ENCODE peak calls at places on chromosomes 7 and 10, in five cellular contexts. F, Z, P, D and N are unnamed samples.

GRCh38 chr7:66150471-66150870 is 35.8 kb downstream of the CRCP start:
- DNase-seq in F (peak; percentile 45), Z (peak; percentile 41), D (peak; percentile 67), P (no peak), N (no peak)

GRCh38 chr7:141053626-141054025 is 20.2 kb upstream of the TMEM178B start:
- DNase-seq in Z (no peak), F (no peak), D (no peak), P (peak; percentile 50), N (no peak)

GRCh38 chr10:30121401-30121800 is 62.0 kb upstream of the JCAD start:
- DNase-seq in Z (no peak), D (no peak), F (no peak), P (no peak), N (no peak)

GRCh38 chr10:90641731-90642130 is 216.1 kb downstream of the HTR7 start:
- DNase-seq in P (no peak), D (no peak), F (no peak), Z (no peak), N (no peak)

GRCh38 chr7:157490465-157490912 is 153.7 kb downstream of the DNAJB6 start:
- DNase-seq in F (no peak), Z (no peak), D (no peak), P (peak; percentile 27), N (no peak)

GRCh38 chr7:1346851-1347250 is 112.4 kb downstream of the MICALL2 start:
- DNase-seq in F (no peak), Z (no peak), P (no peak), D (no peak), N (no peak)

GRCh38 chr10:55065185-55065584 is 264.2 kb upstream of the PCDH15 start:
- DNase-seq in Z (no peak), F (no peak), D (no peak), P (no peak), N (no peak)

GRCh38 chr7:80498481-80499349 is 13.1 kb downstream of the GNAT3 start:
- DNase-seq in D (no peak), Z (no peak), P (no peak), F (no peak), N (no peak)

GRCh38 chr10:3037182-3037581 is 30.2 kb upstream of the PFKP start:
- DNase-seq in P (no peak), F (no peak), Z (no peak), D (no peak), N (no peak)

GRCh38 chr10:18044976-18045720 is 93.4 kb downstream of the SLC39A12 start:
- DNase-seq in F (peak; percentile 83), D (no peak), P (no peak), Z (peak; percentile 78), N (no peak)

GRCh38 chr10:80506836-80507483 is 30.7 kb upstream of the SH2D4B start:
- DNase-seq in Z (no peak), P (no peak), F (no peak), D (no peak), N (no peak)

GRCh38 chr7:26156454-26157365 is 4.7 kb downstream of the NFE2L3 start:
- DNase-seq in P (peak; percentile 42), F (peak; percentile 86), Z (peak; percentile 80), D (peak; percentile 79), N (no peak)

GRCh38 chr7:50379082-50379481 is 71.1 kb downstream of the FIGNL1 start:
- DNase-seq in Z (no peak), P (no peak), F (no peak), D (no peak), N (no peak)

GRCh38 chr7:45255187-45255586 is 97.6 kb downstream of the RAMP3 start:
- DNase-seq in P (no peak), F (no peak), D (no peak), Z (no peak), N (no peak)

GRCh38 chr10:125009580-125010235 is 67.8 kb downstream of the ZRANB1 start:
- DNase-seq in P (no peak), D (no peak), F (no peak), Z (no peak), N (no peak)

GRCh38 chr7:28958946-28959417 is 852 bp upstream of the TRIL start:
- DNase-seq in D (no peak), Z (no peak), F (no peak), P (no peak), N (no peak)

GRCh38 chr10:72661436-72661835 is 30.5 kb upstream of the MCU start:
- DNase-seq in Z (no peak), D (no peak), F (no peak), P (no peak), N (no peak)

GRCh38 chr10:31304261-31304970 is 14.6 kb upstream of the ZEB1 start:
- DNase-seq in F (peak; percentile 48), P (no peak), Z (no peak), D (no peak), N (no peak)

GRCh38 chr7:12540850-12541249 is 29.7 kb upstream of the SCIN start:
- DNase-seq in D (no peak), Z (peak; percentile 52), F (peak; percentile 44), P (no peak), N (no peak)

GRCh38 chr7:4800487-4800886 is 25.1 kb downstream of the AP5Z1 start:
- DNase-seq in D (no peak), Z (no peak), P (no peak), F (no peak), N (no peak)

GRCh38 chr7:7969306-7970112 is 913 bp downstream of the GLCCI1 start:
- DNase-seq in P (peak; percentile 52), F (peak; percentile 55), Z (no peak), D (peak; percentile 22), N (peak; percentile 50)

GRCh38 chr7:132169730-132170129 is 406.5 kb downstream of the PLXNA4 start:
- DNase-seq in Z (no peak), D (no peak), F (no peak), P (no peak), N (peak; percentile 75)

GRCh38 chr7:8260871-8261707 is 878 bp downstream of the ICA1 start:
- DNase-seq in F (peak; percentile 2), P (peak; percentile 30), D (no peak), Z (no peak), N (peak; percentile 45)

GRCh38 chr10:14592026-14592425 is 182.7 kb downstream of the FAM107B start:
- DNase-seq in Z (no peak), P (no peak), F (no peak), D (no peak), N (no peak)

GRCh38 chr7:13921062-13921461 is 68.4 kb downstream of the ETV1 start:
- DNase-seq in F (no peak), P (no peak), D (no peak), Z (no peak), N (no peak)

GRCh38 chr7:31633894-31634494 is 53.0 kb upstream of the PPP1R17 start:
- DNase-seq in D (peak; percentile 62), Z (peak; percentile 7), P (no peak), F (peak; percentile 73), N (peak; percentile 35)

GRCh38 chr7:131505636-131506557 is 50.5 kb downstream of the PODXL start:
- DNase-seq in F (no peak), Z (no peak), D (no peak), P (no peak), N (no peak)

GRCh38 chr10:123614888-123615287 is 51.3 kb upstream of the GPR26 start:
- DNase-seq in Z (no peak), F (peak; percentile 78), D (peak; percentile 74), P (peak; percentile 52), N (no peak)

GRCh38 chr7:71746004-71746403 is 614.1 kb downstream of the GALNT17 start:
- DNase-seq in D (no peak), P (no peak), Z (no peak), F (no peak), N (no peak)

GRCh38 chr10:80462277-80462985 is 8.3 kb downstream of the TSPAN14 start:
- DNase-seq in D (peak; percentile 37), Z (no peak), P (no peak), F (peak; percentile 84), N (no peak)